ENCODE peak calls at places on chromosomes 4 and X, in six cellular contexts. J is brain microvascular endothelial cell, L is left ventricle myocardium inferior, M is pancreas, A is stomach, F is mammary epithelial cell. O is an unnamed sample.

GRCh38 chr4:63528592-63528991 is 880.7 kb downstream of the TECRL start:
- DNase-seq in J (no peak), L (no peak), M (no peak), A (no peak), F (no peak), O (no peak)

GRCh38 chrX:2498781-2499302 is 1.9 kb downstream of the DHRSX start:
- DNase-seq in J (peak; percentile 11), L (no peak), M (no peak), A (peak; percentile 8), F (no peak), O (no peak)

GRCh38 chr4:47733506-47733905 is 104.4 kb downstream of the CORIN start:
- DNase-seq in J (no peak), L (no peak), M (no peak), A (no peak), F (no peak), O (no peak)

GRCh38 chr4:184096561-184097239 is 121.0 kb downstream of the ENPP6 start:
- DNase-seq in J (no peak), L (no peak), M (no peak), A (no peak), F (no peak), O (no peak)

GRCh38 chr4:85866508-85866907 is 391.6 kb downstream of the ARHGAP24 start:
- DNase-seq in J (no peak), L (no peak), M (no peak), A (no peak), F (no peak), O (no peak)

GRCh38 chrX:73214366-73215094 is at the start of gene NAP1L2:
- DNase-seq in J (no peak), L (peak; percentile 14), M (peak; percentile 42), A (no peak), F (peak; percentile 62), O (no peak)

GRCh38 chr4:77802406-77802805 is 16.8 kb downstream of the CNOT6L start:
- DNase-seq in J (no peak), L (no peak), M (no peak), A (no peak), F (no peak), O (no peak)

GRCh38 chrX:37871626-37872302 is 24.4 kb upstream of the DYNLT3 start:
- DNase-seq in J (peak; percentile 91), L (peak; percentile 11), M (no peak), A (peak; percentile 29), F (peak; percentile 82), O (peak; percentile 65)

GRCh38 chrX:115068896-115069295 is 51.5 kb upstream of the IL13RA2 start:
- DNase-seq in J (no peak), L (peak; percentile 8), M (no peak), A (no peak), F (no peak), O (no peak)

GRCh38 chr4:157706134-157706533 is 466.7 kb downstream of the GASK1B start:
- DNase-seq in J (no peak), L (no peak), M (no peak), A (no peak), F (no peak), O (no peak)

GRCh38 chr4:7217453-7218310 is 25.3 kb downstream of the SORCS2 start:
- DNase-seq in J (no peak), L (no peak), M (peak; percentile 9), A (peak; percentile 41), F (peak; percentile 46), O (no peak)

GRCh38 chr4:77493120-77493767 is 112.4 kb upstream of the CXCL13 start:
- DNase-seq in J (no peak), L (no peak), M (no peak), A (no peak), F (peak; percentile 7), O (no peak)

GRCh38 chrX:115029869-115030564 is 12.6 kb upstream of the IL13RA2 start:
- DNase-seq in J (no peak), L (no peak), M (no peak), A (no peak), F (no peak), O (no peak)

GRCh38 chr4:48913346-48913745 is 6.8 kb upstream of the OCIAD2 start:
- DNase-seq in J (peak; percentile 78), L (no peak), M (no peak), A (no peak), F (peak; percentile 90), O (peak; percentile 66)

GRCh38 chrX:144586756-144587155 is 660.5 kb upstream of the SPANXN1 start:
- DNase-seq in J (no peak), L (no peak), M (no peak), A (no peak), F (peak; percentile 78), O (no peak)

GRCh38 chrX:119427024-119427794 is 28.1 kb downstream of the SLC25A43 start:
- DNase-seq in J (peak; percentile 25), L (peak; percentile 41), M (no peak), A (no peak), F (no peak), O (no peak)

GRCh38 chr4:114562176-114562904 is 36.3 kb upstream of the UGT8 start:
- DNase-seq in J (no peak), L (no peak), M (no peak), A (no peak), F (no peak), O (no peak)

GRCh38 chrX:103608305-103608963 is 671 bp downstream of the TCEAL3 start:
- DNase-seq in J (no peak), L (no peak), M (no peak), A (no peak), F (no peak), O (no peak)

GRCh38 chrX:153746359-153746758 is 17.7 kb upstream of the PLXNB3 start:
- DNase-seq in J (no peak), L (no peak), M (no peak), A (no peak), F (no peak), O (no peak)

GRCh38 chrX:73556159-73556558 is 6.8 kb upstream of the CHIC1 start:
- DNase-seq in J (no peak), L (no peak), M (no peak), A (no peak), F (no peak), O (no peak)

GRCh38 chrX:153669174-153669890 is 4.3 kb downstream of the PNCK start:
- DNase-seq in J (no peak), L (no peak), M (no peak), A (no peak), F (no peak), O (no peak)

GRCh38 chr4:30653291-30653690 is 66.9 kb upstream of the PCDH7 start:
- DNase-seq in J (no peak), L (no peak), M (no peak), A (no peak), F (no peak), O (no peak)

GRCh38 chrX:56385336-56385735 is 153.2 kb downstream of the KLF8 start:
- DNase-seq in J (no peak), L (no peak), M (no peak), A (no peak), F (no peak), O (no peak)

GRCh38 chr4:94653095-94653649 is 104.6 kb upstream of the BMPR1B start:
- DNase-seq in J (no peak), L (no peak), M (no peak), A (no peak), F (no peak), O (no peak)

GRCh38 chr4:128385199-128385598 is 97.6 kb upstream of the PGRMC2 start:
- DNase-seq in J (no peak), L (no peak), M (no peak), A (no peak), F (no peak), O (no peak)

GRCh38 chr4:112274959-112275358 is 10.7 kb downstream of the TIFA start:
- DNase-seq in J (no peak), L (no peak), M (no peak), A (no peak), F (no peak), O (no peak)

GRCh38 chr4:101328063-101328602 is 19.2 kb downstream of the PPP3CA start:
- DNase-seq in J (no peak), L (no peak), M (no peak), A (no peak), F (no peak), O (no peak)

GRCh38 chr4:15489551-15489950 is 19.9 kb downstream of the CC2D2A start:
- DNase-seq in J (no peak), L (no peak), M (no peak), A (no peak), F (no peak), O (no peak)

GRCh38 chrX:107659768-107660167 is 31.5 kb downstream of the PRPS1 start:
- DNase-seq in J (peak; percentile 33), L (no peak), M (no peak), A (no peak), F (peak; percentile 27), O (no peak)

GRCh38 chrX:54639346-54640102 is 109.5 kb downstream of the GNL3L start:
- DNase-seq in J (peak; percentile 93), L (peak; percentile 94), M (peak; percentile 92), A (peak; percentile 91), F (peak; percentile 92), O (peak; percentile 92)
- H3K4me3 ChIP-seq in J (peak overlapping the region; percentile 55), L (peak overlapping the region; percentile 64), M (no peak overlapping the region), A (peak overlapping the region; percentile 39), F (peak overlapping the region; percentile 61), O (peak overlapping the region; percentile 67)

GRCh38 chr4:26086621-26087068 is 172.6 kb downstream of the SMIM20 start:
- DNase-seq in J (no peak), L (no peak), M (no peak), A (no peak), F (no peak), O (no peak)

GRCh38 chr4:26087108-26087507 is 173.1 kb downstream of the SMIM20 start:
- DNase-seq in J (no peak), L (no peak), M (no peak), A (no peak), F (no peak), O (no peak)

GRCh38 chr4:26085581-26085980 is 171.6 kb downstream of the SMIM20 start:
- DNase-seq in J (no peak), L (no peak), M (no peak), A (no peak), F (no peak), O (no peak)

GRCh38 chr4:26084414-26084813 is 170.4 kb downstream of the SMIM20 start:
- DNase-seq in J (no peak), L (no peak), M (no peak), A (no peak), F (no peak), O (no peak)

GRCh38 chr4:26088433-26088928 is 174.5 kb downstream of the SMIM20 start:
- DNase-seq in J (peak; percentile 25), L (no peak), M (no peak), A (no peak), F (peak; percentile 74), O (peak; percentile 36)
- H3K27ac ChIP-seq in J (no peak overlapping the region), L (peak overlapping the region; percentile 47), M (no peak overlapping the region), A (peak overlapping the region; percentile 24), F (no peak overlapping the region), O (no peak overlapping the region)

DNA sequence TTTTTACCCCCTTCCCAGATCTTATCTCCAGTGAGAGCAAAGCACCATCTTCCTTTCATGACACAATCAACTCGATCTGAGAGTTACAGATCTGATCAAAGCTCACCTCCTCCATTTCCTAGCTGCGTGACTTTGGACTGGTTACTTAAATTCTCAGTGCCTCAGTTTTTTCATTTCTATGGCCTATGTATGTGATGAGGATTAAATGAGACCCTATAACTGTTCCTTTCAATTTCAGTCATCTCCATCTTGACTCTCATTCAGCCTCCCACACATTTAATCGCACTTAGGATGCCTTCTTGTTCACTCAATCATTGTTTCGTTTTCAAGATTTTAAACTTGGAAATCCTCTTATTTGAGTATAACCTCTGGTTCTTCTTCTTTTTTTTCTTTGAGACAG is 20.1 kb upstream of the CXCR3 start:
- DNase-seq in J (no peak), L (no peak), M (no peak), A (no peak), F (no peak), O (no peak)
- H3K4me3 ChIP-seq in J (no peak overlapping the region), L (no peak overlapping the region), M (no peak overlapping the region), A (no peak overlapping the region), F (no peak overlapping the region), O (no peak overlapping the region)

GRCh38 chr4:25103423-25103822 is 56.8 kb downstream of the SEPSECS start:
- DNase-seq in J (no peak), L (peak; percentile 60), M (peak; percentile 14), A (peak; percentile 70), F (no peak), O (no peak)
- H3K27ac ChIP-seq in J (no peak overlapping the region), L (peak overlapping the region; percentile 77), M (no peak overlapping the region), A (peak overlapping the region; percentile 33), F (no peak overlapping the region), O (no peak overlapping the region)

O was measured in AG04450.